ENCODE peak calls at places on chromosomes 16 and 17, in five cellular contexts. I is PC-3, R is GM23248, K is GM23338, N is HCT116. Q is an unnamed sample.
A peak's percentile ranks its signal among the peaks of the same experiment; 100 is the strongest.

GRCh38 chr17:68143425-68143824 is 104.4 kb upstream of the AMZ2 start:
- DNase-seq in I (no peak), R (no peak), K (no peak), N (no peak), Q (no peak)

GRCh38 chr17:27288183-27288582 is 5.7 kb upstream of the WSB1 start:
- DNase-seq in I (no peak), R (no peak), K (no peak), N (no peak), Q (no peak)

GRCh38 chr17:55086635-55087058 is 118.1 kb downstream of the STXBP4 start:
- DNase-seq in I (peak; percentile 91), R (peak; percentile 77), K (no peak), N (peak; percentile 31), Q (peak; percentile 1)

GRCh38 chr16:75048051-75048450 is 49.2 kb downstream of the ZNRF1 start:
- DNase-seq in I (peak; percentile 19), R (no peak), K (no peak), N (no peak), Q (no peak)

GRCh38 chr17:63993368-63993990 is 4.7 kb upstream of the PRR29 start:
- DNase-seq in I (no peak), R (no peak), K (no peak), N (no peak), Q (no peak)

GRCh38 chr16:85935957-85936760 is 37.2 kb downstream of the IRF8 start:
- DNase-seq in I (no peak), R (no peak), K (no peak), N (no peak), Q (no peak)

GRCh38 chr16:48361012-48361411 is 24.2 kb downstream of the SIAH1 start:
- DNase-seq in I (no peak), R (no peak), K (no peak), N (no peak), Q (no peak)

GRCh38 chr17:40952675-40953074 is 14.1 kb downstream of the KRT39 start:
- DNase-seq in I (peak; percentile 4), R (peak; percentile 95), K (no peak), N (no peak), Q (no peak)

GRCh38 chr16:52441886-52442285 is 105.1 kb downstream of the TOX3 start:
- DNase-seq in I (no peak), R (no peak), K (no peak), N (no peak), Q (no peak)

GRCh38 chr17:65662166-65662565 is 100.7 kb upstream of the AXIN2 start:
- DNase-seq in I (no peak), R (peak; percentile 78), K (no peak), N (no peak), Q (no peak)

GRCh38 chr17:81976332-81977210 is 858 bp upstream of the ASPSCR1 start:
- DNase-seq in I (peak; percentile 23), R (peak; percentile 27), K (peak; percentile 77), N (no peak), Q (no peak)

GRCh38 chr16:82195917-82196494 is 26.0 kb upstream of the MPHOSPH6 start:
- DNase-seq in I (no peak), R (no peak), K (no peak), N (no peak), Q (no peak)

GRCh38 chr16:89026121-89026612 is 49.2 kb upstream of the CBFA2T3 start:
- DNase-seq in I (peak; percentile 61), R (peak; percentile 19), K (no peak), N (peak; percentile 64), Q (no peak)

GRCh38 chr17:74739227-74739831 is 2.3 kb downstream of the RAB37 start:
- DNase-seq in I (no peak), R (no peak), K (no peak), N (no peak), Q (no peak)

GRCh38 chr16:23903001-23903414 is 67.2 kb downstream of the PRKCB start:
- DNase-seq in I (peak; percentile 3), R (peak; percentile 9), K (no peak), N (no peak), Q (no peak)

GRCh38 chr17:13256545-13256944 is 238.7 kb upstream of the ELAC2 start:
- DNase-seq in I (no peak), R (no peak), K (peak; percentile 10), N (no peak), Q (no peak)

GRCh38 chr17:80647746-80648145 is 103.1 kb downstream of the RPTOR start:
- DNase-seq in I (peak; percentile 79), R (peak; percentile 91), K (no peak), N (no peak), Q (no peak)

GRCh38 chr17:83025636-83026280 is 53.7 kb upstream of the METRNL start:
- DNase-seq in I (no peak), R (no peak), K (no peak), N (no peak), Q (no peak)

GRCh38 chr16:75593825-75594820 is 27.9 kb downstream of the GABARAPL2 start:
- DNase-seq in I (peak; percentile 84), R (peak; percentile 57), K (peak; percentile 86), N (no peak), Q (no peak)

GRCh38 chr17:79461041-79461440 is 149.8 kb downstream of the RBFOX3 start:
- DNase-seq in I (peak; percentile 32), R (peak; percentile 52), K (no peak), N (no peak), Q (no peak)

GRCh38 chr17:47719411-47720152 is 13.5 kb upstream of the TBX21 start:
- DNase-seq in I (peak; percentile 92), R (peak; percentile 83), K (no peak), N (no peak), Q (peak; percentile 46)

GRCh38 chr17:68461122-68461539 is 3.8 kb upstream of the WIPI1 start:
- DNase-seq in I (no peak), R (no peak), K (no peak), N (no peak), Q (no peak)

GRCh38 chr17:28579526-28579925 is 2.8 kb upstream of the ALDOC start:
- DNase-seq in I (no peak), R (no peak), K (no peak), N (no peak), Q (no peak)

GRCh38 chr16:78127130-78127529 is 27.7 kb downstream of the WWOX start:
- DNase-seq in I (no peak), R (peak; percentile 46), K (no peak), N (no peak), Q (no peak)

GRCh38 chr16:67034478-67034877 is 5.5 kb downstream of the CBFB start:
- DNase-seq in I (no peak), R (peak; percentile 64), K (no peak), N (no peak), Q (no peak)

GRCh38 chr16:87360862-87361610 is 22.5 kb downstream of the FBXO31 start:
- DNase-seq in I (no peak), R (no peak), K (no peak), N (no peak), Q (no peak)

GRCh38 chr16:87359121-87359520 is 24.5 kb downstream of the FBXO31 start:
- DNase-seq in I (no peak), R (no peak), K (no peak), N (no peak), Q (no peak)

GRCh38 chr16:87358696-87359095 is 24.9 kb downstream of the FBXO31 start:
- DNase-seq in I (no peak), R (no peak), K (no peak), N (no peak), Q (no peak)

GRCh38 chr16:87356491-87356853 is 27.1 kb downstream of the FBXO31 start:
- DNase-seq in I (no peak), R (no peak), K (no peak), N (no peak), Q (no peak)

GRCh38 chr16:87358250-87358649 is 25.3 kb downstream of the FBXO31 start:
- DNase-seq in I (no peak), R (no peak), K (no peak), N (no peak), Q (no peak)
- H4K20me1 ChIP-seq in I (no peaks in the 10 kb centered on the region), R (no peaks in the 10 kb centered on the region), K (no peaks in the 10 kb centered on the region), N (no peaks in the 10 kb centered on the region), Q (peaks cover 5% of the 10 kb centered on the region)

DNA sequence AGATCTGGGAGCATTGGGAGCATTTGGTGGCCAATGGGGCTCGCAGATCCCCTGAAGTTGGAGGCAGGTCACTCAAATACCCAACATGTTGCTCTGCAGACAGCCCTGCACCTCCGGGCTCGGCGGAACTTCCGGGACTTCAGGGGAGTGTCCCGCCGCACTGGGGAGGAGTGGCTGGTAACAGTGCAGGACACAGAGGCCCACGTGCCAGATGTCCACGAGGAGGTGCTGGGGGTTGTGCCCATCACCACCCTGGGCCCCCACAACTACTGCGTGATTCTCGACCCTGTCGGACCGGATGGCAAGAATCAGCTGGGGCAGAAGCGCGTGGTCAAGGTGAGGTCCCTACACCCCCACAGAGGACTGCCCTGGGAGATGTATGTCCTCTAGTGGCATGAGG is 16.4 kb downstream of the MVP start:
- DNase-seq in I (no peak), R (no peak), K (no peak), N (no peak), Q (no peak)
- H3K9me2 ChIP-seq in I (no peaks in the 10 kb centered on the region), R (no peaks in the 10 kb centered on the region), K (no peaks in the 10 kb centered on the region), N (no peaks in the 10 kb centered on the region), Q (no peaks in the 10 kb centered on the region)

GRCh38 chr16:792221-792995 is 4.0 kb downstream of the CHTF18 start:
- DNase-seq in I (no peak), R (no peak), K (no peak), N (no peak), Q (no peak)

GRCh38 chr16:794091-794842 is 5.8 kb downstream of the CHTF18 start:
- DNase-seq in I (no peak), R (no peak), K (no peak), N (no peak), Q (no peak)

GRCh38 chr16:791131-791530 is 2.7 kb downstream of the CHTF18 start:
- DNase-seq in I (no peak), R (no peak), K (no peak), N (no peak), Q (no peak)

GRCh38 chr16:794853-795466 is 5.6 kb downstream of the GNG13 start:
- DNase-seq in I (no peak), R (no peak), K (no peak), N (no peak), Q (no peak)

DNA sequence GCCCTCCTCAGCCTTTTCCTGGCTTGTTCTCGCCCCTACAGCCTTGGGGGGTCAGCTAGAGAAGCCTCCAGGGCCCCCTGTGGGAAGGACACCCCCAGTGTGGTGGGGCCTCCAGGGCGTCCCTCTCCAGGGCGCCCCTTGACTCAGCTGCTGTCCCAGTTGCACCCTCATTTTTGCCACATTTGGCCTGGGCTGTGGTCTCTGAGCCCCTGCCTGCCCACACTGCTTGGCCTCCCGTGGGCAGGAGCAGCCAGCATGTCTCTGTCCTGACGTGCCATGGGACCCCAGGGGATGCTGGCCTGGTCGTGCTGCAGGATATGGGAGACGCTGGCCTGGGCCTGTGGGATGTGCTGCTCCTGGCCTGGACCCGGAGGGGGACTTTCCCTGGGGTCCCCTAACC is 5.0 kb downstream of the CHTF18 start:
- DNase-seq in I (no peak), R (no peak), K (no peak), N (no peak), Q (no peak)
- H4K20me1 ChIP-seq in I (no peaks in the 10 kb centered on the region), R (no peaks in the 10 kb centered on the region), K (peaks cover 15% of the 10 kb centered on the region), N (no peaks in the 10 kb centered on the region), Q (peaks cover 17% of the 10 kb centered on the region)

GRCh38 chr17:61687769-61688168 is 96.8 kb upstream of the NACA2 start:
- DNase-seq in I (no peak), R (no peak), K (no peak), N (no peak), Q (no peak)
- H3K9me2 ChIP-seq in I (no peaks in the 10 kb centered on the region), R (no peaks in the 10 kb centered on the region), K (no peaks in the 10 kb centered on the region), N (no peaks in the 10 kb centered on the region), Q (no peaks in the 10 kb centered on the region)

Q was measured in PC-9.